ENCODE peak calls at places on chromosomes 6 and 20, in nine cellular contexts. R is G401; O is CD4-positive, CD25-positive, alpha-beta regulatory T cell; X is amygdala; L is cardiac muscle cell; B is GM04503; P is EL; D is T-helper 2 cell; E is nucleus accumbens. J is an unnamed sample.
A peak's percentile ranks its signal among the peaks of the same experiment; 100 is the strongest.

GRCh38 chr20:15061955-15062354 is 724.5 kb upstream of the FLRT3 start:
- DNase-seq in R (peak; percentile 12), O (no peak), X (no peak), L (no peak), B (no peak), P (no peak), D (no peak), E (no peak), J (no peak)

GRCh38 chr6:28496099-28496779 is 19.4 kb downstream of the GPX6 start:
- DNase-seq in R (peak; percentile 9), O (peak; percentile 38), X (no peak), L (peak; percentile 19), B (no peak), P (no peak), D (no peak), E (no peak), J (peak; percentile 20)

GRCh38 chr6:98458713-98459112 is 375.7 kb upstream of the POU3F2 start:
- DNase-seq in R (no peak), O (no peak), X (no peak), L (no peak), B (no peak), P (no peak), D (no peak), E (no peak), J (no peak)

GRCh38 chr6:117167520-117168271 is 97.7 kb upstream of the VGLL2 start:
- DNase-seq in R (no peak), O (no peak), X (no peak), L (no peak), B (peak; percentile 1), P (peak; percentile 86), D (no peak), E (no peak), J (peak; percentile 48)

GRCh38 chr6:26556263-26557070 is 18.3 kb downstream of the HMGN4 start:
- DNase-seq in R (peak; percentile 79), O (peak; percentile 35), X (no peak), L (peak; percentile 91), B (peak; percentile 84), P (peak; percentile 96), D (no peak), E (peak; percentile 9), J (peak; percentile 89)

GRCh38 chr6:156776841-156777576 is at the start of gene ARID1B:
- DNase-seq in R (peak; percentile 82), O (peak; percentile 89), X (no peak), L (peak; percentile 89), B (no peak), P (peak; percentile 79), D (peak; percentile 77), E (peak; percentile 76), J (peak; percentile 93)

GRCh38 chr6:53090576-53090975 is 25.4 kb downstream of the FBXO9 start:
- DNase-seq in R (no peak), O (no peak), X (no peak), L (peak; percentile 31), B (no peak), P (peak; percentile 43), D (no peak), E (no peak), J (peak; percentile 81)

GRCh38 chr6:157830354-157831017 is 7.4 kb downstream of the SNX9 start:
- DNase-seq in R (peak; percentile 68), O (no peak), X (no peak), L (no peak), B (no peak), P (no peak), D (no peak), E (no peak), J (no peak)

GRCh38 chr20:44344723-44345122 is 7.9 kb downstream of the R3HDML start:
- DNase-seq in R (no peak), O (no peak), X (no peak), L (no peak), B (no peak), P (no peak), D (no peak), E (no peak), J (no peak)

GRCh38 chr20:341682-342081 is 5.2 kb upstream of the NRSN2 start:
- DNase-seq in R (no peak), O (no peak), X (no peak), L (peak; percentile 76), B (no peak), P (peak; percentile 94), D (no peak), E (no peak), J (peak; percentile 88)

GRCh38 chr6:75922226-75922625 is 150.2 kb downstream of the IMPG1 start:
- DNase-seq in R (no peak), O (no peak), X (no peak), L (no peak), B (no peak), P (peak; percentile 60), D (no peak), E (no peak), J (peak; percentile 27)

J was measured in GM23248.